ENCODE peak calls at places on chromosome 13, in eight cellular contexts. U is Peyer's patch, K is body of pancreas, D is retinal pigment epithelial cell, A is cardiac fibroblast, H is left ventricle myocardium inferior, G is cardiac muscle cell, Z is HFF-Myc. F is an unnamed sample.

GRCh38 chr13:30422056-30422914 is at the start of gene UBE2L5:
- DNase-seq in U (peak), K (peak), D (peak), A (peak), H (peak), G (peak), Z (no peak), F (no peak)

GRCh38 chr13:95452376-95452775 is 100.1 kb upstream of the CLDN10 start:
- DNase-seq in U (no peak), K (no peak), D (peak), A (no peak), H (no peak), G (no peak), Z (no peak), F (no peak)

GRCh38 chr13:37526710-37527446 is 71.7 kb downstream of the POSTN start:
- DNase-seq in U (no peak), K (no peak), D (no peak), A (peak), H (no peak), G (no peak), Z (no peak), F (peak)

GRCh38 chr13:113837554-113838355 is 26.1 kb downstream of the GAS6 start:
- DNase-seq in U (peak), K (peak), D (peak), A (peak), H (peak), G (peak), Z (peak), F (peak)

GRCh38 chr13:59750860-59751259 is 412.9 kb downstream of the DIAPH3 start:
- DNase-seq in U (no peak), K (peak), D (peak), A (peak), H (no peak), G (peak), Z (peak), F (peak)

GRCh38 chr13:112442483-112443090 is 66.4 kb downstream of the SPACA7 start:
- DNase-seq in U (no peak), K (no peak), D (no peak), A (no peak), H (no peak), G (no peak), Z (no peak), F (no peak)

GRCh38 chr13:79450110-79450509 is 30.8 kb upstream of the NDFIP2 start:
- DNase-seq in U (no peak), K (no peak), D (no peak), A (no peak), H (no peak), G (no peak), Z (no peak), F (no peak)

GRCh38 chr13:82791035-82791434 is 1091.2 kb downstream of the SLITRK1 start:
- DNase-seq in U (no peak), K (no peak), D (no peak), A (no peak), H (no peak), G (no peak), Z (no peak), F (no peak)

GRCh38 chr13:20902438-20903163 is at the start of gene XPO4:
- DNase-seq in U (peak), K (peak), D (no peak), A (peak), H (peak), G (peak), Z (no peak), F (no peak)

GRCh38 chr13:102461302-102461701 is 59.5 kb upstream of the FGF14 start:
- DNase-seq in U (no peak), K (no peak), D (no peak), A (peak), H (no peak), G (no peak), Z (no peak), F (no peak)

GRCh38 chr13:25085125-25085742 is 10.7 kb upstream of the PABPC3 start:
- DNase-seq in U (no peak), K (no peak), D (peak), A (peak), H (no peak), G (peak), Z (peak), F (peak)

GRCh38 chr13:109012115-109012514 is 382.7 kb downstream of the MYO16 start:
- DNase-seq in U (no peak), K (no peak), D (no peak), A (no peak), H (no peak), G (no peak), Z (no peak), F (no peak)

GRCh38 chr13:98285317-98285716 is 108.2 kb upstream of the RNF113B start:
- DNase-seq in U (no peak), K (no peak), D (peak), A (no peak), H (no peak), G (no peak), Z (no peak), F (no peak)

GRCh38 chr13:112643759-112644459 is 45.9 kb upstream of the ATP11A start:
- DNase-seq in U (no peak), K (peak), D (no peak), A (no peak), H (no peak), G (no peak), Z (no peak), F (no peak)

DNA sequence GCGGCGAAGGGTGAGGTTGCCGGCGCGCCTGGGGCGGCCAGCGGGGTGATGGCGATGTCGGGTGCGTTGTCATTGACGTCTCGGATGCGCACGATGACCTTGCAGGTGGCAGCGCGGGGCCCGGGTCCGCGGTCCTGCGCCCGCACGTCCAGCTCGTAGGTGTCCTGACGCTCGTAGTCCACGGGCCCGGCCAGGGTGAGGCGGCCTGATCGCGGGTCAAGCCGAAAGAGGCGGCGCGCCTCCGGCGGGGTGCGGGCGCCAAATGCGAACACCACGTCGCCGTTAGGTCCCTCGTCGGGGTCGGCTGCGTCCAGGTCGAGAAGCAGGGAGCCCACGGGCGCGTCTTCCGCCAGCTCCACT is 1.1 kb downstream of the PCDH8 start:
- DNase-seq in U (no peak), K (no peak), D (no peak), A (no peak), H (no peak), G (no peak), Z (no peak), F (no peak)
- TF ChIP-seq CTCF in U (no peak), K (no peak), D (no peak), A (no peak), H (no peak), G (no peak), Z (no peak), F (no peak)

GRCh38 chr13:101150998-101151397 is 265.3 kb downstream of the NALCN start:
- DNase-seq in U (no peak), K (no peak), D (no peak), A (peak), H (no peak), G (peak), Z (no peak), F (no peak)
- H3K4me3 ChIP-seq in U (no peak), K (no peak), D (no peak), A (no peak), H (no peak), G (no peak), Z (no peak), F (no peak)

GRCh38 chr13:85798999-85799646 is at the start of gene SLITRK6:
- DNase-seq in U (no peak), K (no peak), D (peak), A (peak), H (no peak), G (peak), Z (peak), F (peak)
- TF ChIP-seq CTCF in U (no peak), K (no peak), D (peak), A (no peak), H (no peak), G (no peak), Z (peak), F (peak)

DNA sequence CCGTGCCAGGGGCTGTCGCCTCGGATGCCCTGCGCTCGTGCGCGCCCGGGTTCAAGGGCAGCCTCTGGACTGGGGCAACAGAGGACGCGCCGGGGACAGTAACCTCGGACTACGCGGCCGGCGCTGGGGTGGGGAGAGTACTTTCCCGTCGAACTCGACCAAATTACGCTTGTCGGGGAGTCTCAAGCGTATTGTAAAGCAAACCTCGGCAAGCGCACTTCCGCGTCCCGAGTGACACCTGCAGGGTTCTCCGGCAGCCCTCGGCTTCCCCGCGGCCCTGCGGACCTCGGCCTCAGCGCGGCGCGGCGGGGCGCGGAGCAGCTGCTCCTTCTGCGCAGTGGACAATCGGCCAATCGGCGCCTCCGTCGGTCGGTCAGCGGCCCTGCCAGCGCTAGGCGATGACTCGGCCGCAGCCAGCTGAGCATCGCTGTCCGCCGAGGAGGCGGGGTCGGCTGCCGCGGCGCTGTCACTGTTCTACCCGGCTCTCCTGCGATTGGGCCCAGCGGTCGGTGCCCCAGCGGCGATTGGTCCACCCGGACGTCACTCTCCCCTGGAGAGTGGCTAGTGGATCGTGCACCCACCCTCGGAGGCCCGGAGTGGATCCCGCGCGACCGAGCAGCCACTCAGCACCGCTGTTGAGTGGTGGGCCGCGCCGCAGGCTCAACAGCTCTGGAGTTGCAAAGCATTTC is at the start of gene SLC46A3:
- DNase-seq in U (peak), K (peak), D (peak), A (peak), H (peak), G (peak), Z (peak), F (peak)
- H3K4me3 ChIP-seq in U (peak), K (peak), D (peak), A (peak), H (peak), G (peak), Z (peak), F (peak)

DNA sequence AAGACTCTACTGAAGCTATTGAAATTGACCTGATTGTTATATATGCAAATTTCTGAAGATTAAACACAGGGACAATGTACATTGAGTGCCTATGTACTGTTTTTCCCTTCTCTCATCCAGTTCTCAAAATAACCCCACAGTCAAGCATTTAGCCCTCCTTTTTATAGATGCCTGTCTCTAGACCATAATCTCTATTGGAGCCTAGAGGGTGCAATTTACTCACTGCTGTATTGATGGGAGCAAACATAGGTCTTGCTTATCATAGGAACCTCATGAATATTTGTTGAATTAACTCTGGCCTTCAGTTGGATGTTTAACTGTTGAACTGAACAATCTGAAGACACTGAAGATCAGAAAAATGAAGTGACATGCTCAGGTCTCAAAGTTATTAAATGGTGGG is 183.0 kb downstream of the RFC3 start:
- DNase-seq in U (no peak), K (no peak), D (no peak), A (no peak), H (no peak), G (no peak), Z (no peak), F (no peak)
- TF ChIP-seq CTCF in U (no peak), K (no peak), D (no peak), A (no peak), H (no peak), G (no peak), Z (no peak), F (no peak)